ENCODE peak calls at places on chromosomes 1 and 21, in six cellular contexts. D, Y, W, Z, L and Q are unnamed samples.

GRCh38 chr1:65068202-65069011 is 79.6 kb upstream of the AK4 start:
- DNase-seq in Y (no peak), L (no peak), D (no peak), W (no peak), Z (no peak), Q (peak)

GRCh38 chr21:45248893-45249381 is 38.8 kb downstream of the POFUT2 start:
- DNase-seq in Z (peak), Y (no peak), W (peak), L (no peak), D (no peak), Q (no peak)

GRCh38 chr21:43206231-43207042 is 37.6 kb downstream of the CRYAA start:
- DNase-seq in Y (no peak), Z (no peak), L (no peak), W (no peak), D (no peak), Q (no peak)

GRCh38 chr1:89633745-89634625 is 1.1 kb downstream of the LRRC8C start:
- DNase-seq in L (no peak), D (peak), W (peak), Y (no peak), Z (no peak), Q (no peak)

GRCh38 chr1:6490181-6491075 is 1.0 kb downstream of the PLEKHG5 start:
- DNase-seq in D (no peak), Z (no peak), Y (peak), L (peak), W (peak), Q (peak)

GRCh38 chr1:95041491-95042165 is 31.1 kb downstream of the ALG14 start:
- DNase-seq in D (no peak), Y (peak), L (peak), W (peak), Z (peak), Q (peak)

GRCh38 chr1:231986631-231987291 is 360.2 kb downstream of the DISC1 start:
- DNase-seq in Y (no peak), L (no peak), W (peak), D (no peak), Z (peak), Q (no peak)

GRCh38 chr21:15065381-15066230 is 806 bp upstream of the NRIP1 start:
- DNase-seq in Y (peak), Z (peak), L (peak), D (peak), W (peak), Q (peak)

GRCh38 chr1:15726508-15726907 is 9.6 kb upstream of the SLC25A34 start:
- DNase-seq in W (no peak), Y (no peak), D (no peak), Z (no peak), L (no peak), Q (no peak)

GRCh38 chr1:235423214-235423652 is 56.0 kb downstream of the TBCE start:
- DNase-seq in L (no peak), D (peak), W (no peak), Z (no peak), Y (no peak), Q (no peak)

GRCh38 chr1:173042806-173043205 is 7.9 kb downstream of the TNFSF18 start:
- DNase-seq in L (no peak), D (no peak), W (peak), Z (no peak), Y (no peak), Q (no peak)

GRCh38 chr1:185931438-185931837 is 197.2 kb downstream of the HMCN1 start:
- DNase-seq in W (no peak), Z (no peak), D (no peak), Y (no peak), L (no peak), Q (no peak)

GRCh38 chr1:29974345-29974744 is 738.0 kb downstream of the PTPRU start:
- DNase-seq in Z (peak), D (no peak), L (peak), Y (no peak), W (peak), Q (no peak)